ENCODE peak calls at places on chromosomes 3 and 15, in four cellular contexts. M is AG09319, G is GM23338, L is AG10803. D is an unnamed sample.

GRCh38 chr3:84547971-84548970 is 410.5 kb upstream of the CADM2 start:
- DNase-seq in M (no peak), G (peak), L (peak), D (no peak)

GRCh38 chr15:43516185-43516584 is 1.2 kb upstream of the MAP1A start:
- DNase-seq in M (peak), G (no peak), L (peak), D (no peak)

GRCh38 chr3:127986803-127987202 is 65.4 kb upstream of the SEC61A1 start:
- DNase-seq in M (no peak), G (no peak), L (no peak), D (no peak)

GRCh38 chr3:66989860-66990696 is 8.0 kb upstream of the KBTBD8 start:
- DNase-seq in M (no peak), G (peak), L (no peak), D (no peak)

GRCh38 chr3:126154391-126155279 is 25.8 kb downstream of the ALDH1L1 start:
- DNase-seq in M (no peak), G (no peak), L (no peak), D (no peak)

GRCh38 chr15:74240002-74240568 is 4.0 kb downstream of the CCDC33 start:
- DNase-seq in M (peak), G (peak), L (peak), D (no peak)

GRCh38 chr15:80455051-80455648 is 51.0 kb downstream of the ARNT2 start:
- DNase-seq in M (no peak), G (no peak), L (peak), D (no peak)

GRCh38 chr15:41980654-41981323 is 8.4 kb upstream of the EHD4 start:
- DNase-seq in M (no peak), G (no peak), L (no peak), D (no peak)

GRCh38 chr3:59559721-59560514 is 510.1 kb upstream of the CFAP20DC start:
- DNase-seq in M (peak), G (no peak), L (peak), D (no peak)

D was measured in stimulated activated naive CD4-positive, alpha-beta T cell.